ENCODE peak calls at places on chromosomes 6 and 20, in six cellular contexts. I is adrenal gland; X is A549; V is CD8-positive, alpha-beta T cell; B is RWPE1; D is sigmoid colon. N is an unnamed sample.

GRCh38 chr20:57370316-57370715 is 19.3 kb downstream of the RAE1 start:
- DNase-seq in V (no peak), B (no peak), X (no peak), D (no peak), I (no peak), N (no peak)

GRCh38 chr20:14929388-14929787 is 592.0 kb upstream of the FLRT3 start:
- DNase-seq in V (no peak), X (no peak), I (no peak), B (no peak), D (no peak), N (no peak)

GRCh38 chr20:43448748-43449535 is 8.8 kb upstream of the SRSF6 start:
- DNase-seq in X (peak; percentile 56), B (peak; percentile 86), I (peak; percentile 55), D (no peak), V (peak; percentile 16), N (peak; percentile 1)

GRCh38 chr20:24812356-24812755 is 136.7 kb upstream of the CST7 start:
- DNase-seq in B (no peak), X (no peak), V (no peak), I (no peak), D (no peak), N (no peak)

GRCh38 chr6:102619585-102619984 is 1226.1 kb downstream of the GRIK2 start:
- DNase-seq in V (no peak), I (no peak), B (peak; percentile 30), D (no peak), X (no peak), N (no peak)

GRCh38 chr20:11799131-11799800 is 118.4 kb upstream of the BTBD3 start:
- DNase-seq in X (no peak), B (no peak), V (no peak), D (no peak), I (no peak), N (no peak)

GRCh38 chr6:66849843-66850242 is 1142.8 kb upstream of the EYS start:
- DNase-seq in D (no peak), B (peak; percentile 4), V (no peak), X (no peak), I (no peak), N (no peak)

GRCh38 chr6:156622185-156622584 is 155.0 kb upstream of the ARID1B start:
- DNase-seq in X (no peak), V (no peak), I (no peak), D (no peak), B (no peak), N (no peak)

GRCh38 chr6:146289816-146290588 is 253.6 kb upstream of the RAB32 start:
- DNase-seq in D (no peak), B (peak; percentile 20), V (no peak), I (peak; percentile 35), X (no peak), N (no peak)

GRCh38 chr20:49399329-49399728 is 83.1 kb downstream of the KCNB1 start:
- DNase-seq in V (no peak), B (no peak), X (no peak), I (peak; percentile 10), D (peak; percentile 91), N (no peak)

GRCh38 chr20:49398401-49399144 is 83.9 kb downstream of the KCNB1 start:
- DNase-seq in I (no peak), V (no peak), D (no peak), X (peak; percentile 34), B (peak; percentile 36), N (no peak)

GRCh38 chr20:49403012-49403411 is 79.5 kb downstream of the KCNB1 start:
- DNase-seq in D (no peak), I (no peak), X (no peak), V (no peak), B (no peak), N (no peak)

GRCh38 chr20:49400904-49401303 is 81.6 kb downstream of the KCNB1 start:
- DNase-seq in I (no peak), D (peak; percentile 78), V (no peak), X (no peak), B (no peak), N (no peak)

GRCh38 chr20:49400410-49400809 is 82.1 kb downstream of the KCNB1 start:
- DNase-seq in X (no peak), V (no peak), D (peak; percentile 93), B (no peak), I (no peak), N (no peak)
- H3K27ac ChIP-seq in X (no peak overlapping the region), V (no peak overlapping the region), D (peak overlapping the region; percentile 90), B (no peak overlapping the region), I (peak overlapping the region; percentile 71), N (peak overlapping the region; percentile 58)

GRCh38 chr20:23159256-23159922 is 73.3 kb upstream of the CD93 start:
- DNase-seq in V (no peak), B (no peak), X (no peak), D (peak; percentile 69), I (no peak), N (no peak)

GRCh38 chr20:23161244-23161875 is 75.2 kb upstream of the CD93 start:
- DNase-seq in B (no peak), D (peak; percentile 62), I (no peak), V (no peak), X (no peak), N (no peak)

GRCh38 chr20:23161968-23162696 is 76.0 kb upstream of the CD93 start:
- DNase-seq in V (no peak), D (peak; percentile 90), X (peak; percentile 24), B (peak; percentile 74), I (peak; percentile 82), N (no peak)

GRCh38 chr20:23160536-23161243 is 74.6 kb upstream of the CD93 start:
- DNase-seq in D (no peak), B (no peak), V (no peak), I (no peak), X (no peak), N (no peak)

GRCh38 chr20:23159923-23160445 is 73.9 kb upstream of the CD93 start:
- DNase-seq in I (no peak), V (no peak), B (no peak), D (no peak), X (no peak), N (no peak)
- H3K27ac ChIP-seq in I (peak overlapping the region; percentile 78), V (no peak overlapping the region), B (no peak overlapping the region), D (peak overlapping the region; percentile 69), X (no peak overlapping the region), N (no peak overlapping the region)

DNA sequence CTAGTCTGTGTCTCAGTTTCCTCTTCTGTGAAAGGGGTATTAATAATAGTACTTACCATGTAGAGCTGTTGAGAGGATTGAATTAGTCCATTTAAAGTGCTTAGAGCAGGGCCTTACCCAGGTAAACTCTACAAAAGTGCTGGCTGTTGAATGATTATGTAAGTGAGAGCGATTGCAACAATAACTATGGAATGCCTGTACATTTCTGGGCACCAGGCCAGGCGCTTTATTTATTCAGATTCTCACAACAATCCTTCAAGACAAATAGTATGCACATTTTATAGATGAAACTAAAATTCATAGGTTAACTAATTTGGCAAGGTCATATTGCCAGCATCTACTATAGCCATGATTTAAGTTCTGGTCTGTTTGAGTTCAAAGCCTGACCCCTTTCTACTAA is 78.3 kb upstream of the MMS22L start:
- DNase-seq in V (no peak), I (no peak), D (no peak), X (peak; percentile 1), B (no peak), N (no peak)
- H3K27ac ChIP-seq in V (no peak overlapping the region), I (no peak overlapping the region), D (no peak overlapping the region), X (no peak overlapping the region), B (no peak overlapping the region), N (no peak overlapping the region)

GRCh38 chr6:154245542-154245941 is 111.1 kb downstream of the IPCEF1 start:
- DNase-seq in B (no peak), D (no peak), X (no peak), V (no peak), I (no peak), N (no peak)
- H3K27ac ChIP-seq in B (no peak overlapping the region), D (no peak overlapping the region), X (no peak overlapping the region), V (peak overlapping the region; percentile 75), I (no peak overlapping the region), N (no peak overlapping the region)

DNA sequence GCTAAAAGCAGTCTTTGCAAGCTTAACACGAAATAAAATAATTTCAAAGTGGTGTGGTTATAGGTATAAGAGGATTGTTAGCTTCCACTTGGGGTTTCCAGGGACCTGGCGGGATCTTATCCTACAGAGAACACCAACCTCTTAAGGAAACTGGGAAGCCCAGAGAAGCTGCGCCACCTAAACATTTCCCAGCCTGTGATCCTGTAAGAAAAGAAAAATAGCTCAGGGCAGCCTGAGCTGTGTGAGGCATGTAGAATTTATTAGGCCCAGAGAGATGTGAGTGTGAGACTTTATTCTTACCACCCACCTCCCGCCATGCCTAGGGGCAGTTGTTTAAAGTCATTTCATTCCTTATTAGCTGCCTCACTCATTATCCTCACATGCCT is 54.1 kb downstream of the CCN2 start:
- DNase-seq in V (no peak), X (no peak), B (no peak), I (no peak), D (no peak), N (no peak)
- H3K27ac ChIP-seq in V (no peak overlapping the region), X (no peak overlapping the region), B (no peak overlapping the region), I (no peak overlapping the region), D (no peak overlapping the region), N (no peak overlapping the region)

N was measured in caudate nucleus.